ENCODE peak calls at places on chromosome 22, in five cellular contexts. Z is mesendoderm, D is H9, L is neuronal stem cell, G is mesenchymal stem cell. I is an unnamed sample.

GRCh38 chr22:45834241-45834640 is 142.7 kb downstream of the WNT7B start:
- DNase-seq in Z (no peak), D (no peak), L (no peak), G (no peak), I (no peak)

GRCh38 chr22:24416611-24417010 is 10.8 kb upstream of the ADORA2A start:
- DNase-seq in Z (no peak), D (no peak), L (no peak), G (no peak), I (no peak)

GRCh38 chr22:45843030-45843429 is 133.9 kb downstream of the WNT7B start:
- DNase-seq in Z (no peak), D (no peak), L (no peak), G (no peak), I (no peak)

GRCh38 chr22:35307892-35308291 is 8.2 kb downstream of the TOM1 start:
- DNase-seq in Z (no peak), D (no peak), L (no peak), G (no peak), I (no peak)

GRCh38 chr22:24801906-24802504 is 4.0 kb upstream of the SGSM1 start:
- DNase-seq in Z (no peak), D (no peak), L (no peak), G (no peak), I (no peak)

GRCh38 chr22:23315341-23315917 is 135.1 kb downstream of the BCR start:
- DNase-seq in Z (peak), D (peak), L (peak), G (peak), I (peak)

GRCh38 chr22:44012172-44012571 is 11.9 kb upstream of the PARVB start:
- DNase-seq in Z (no peak), D (no peak), L (no peak), G (no peak), I (no peak)

GRCh38 chr22:26552466-26552865 is 37.5 kb downstream of the TPST2 start:
- DNase-seq in Z (no peak), D (no peak), L (no peak), G (peak), I (peak)

GRCh38 chr22:17874231-17874630 is 100.0 kb upstream of the BID start:
- DNase-seq in Z (no peak), D (no peak), L (no peak), G (no peak), I (no peak)

GRCh38 chr22:31586137-31586920 is 75.7 kb downstream of the PISD start:
- DNase-seq in Z (no peak), D (no peak), L (no peak), G (peak), I (peak)

GRCh38 chr22:49524362-49524761 is 303.3 kb downstream of the BRD1 start:
- DNase-seq in Z (no peak), D (no peak), L (no peak), G (no peak), I (no peak)
- H3K4ac ChIP-seq in Z (no peak), D (no peak), L (no peak), G (no peak), I (no peak)

GRCh38 chr22:27827586-27828213 is 26.1 kb upstream of the MN1 start:
- DNase-seq in Z (no peak), D (no peak), L (no peak), G (no peak), I (no peak)
- H3K4ac ChIP-seq in Z (no peak), D (no peak), L (no peak), G (no peak), I (no peak)

DNA sequence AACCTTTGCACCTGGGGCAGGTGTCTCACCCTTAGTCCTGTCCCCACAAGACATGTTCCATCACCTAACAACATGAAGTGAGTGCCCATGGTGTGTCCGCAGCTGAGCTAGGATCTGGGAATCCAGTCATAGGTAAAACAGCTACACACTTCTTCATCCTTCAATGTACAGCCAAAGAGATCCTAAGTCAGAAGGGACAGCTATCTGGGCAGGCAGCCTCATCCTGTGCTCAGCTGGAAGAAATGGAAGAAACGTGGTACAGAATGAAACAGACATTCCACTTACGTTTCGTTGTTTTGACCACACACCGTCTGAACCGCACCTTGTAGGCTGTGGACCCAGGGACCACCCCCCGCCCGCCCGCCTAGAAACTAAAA is 30.8 kb downstream of the PDGFB start:
- DNase-seq in Z (no peak), D (no peak), L (no peak), G (no peak), I (no peak)
- H3K4ac ChIP-seq in Z (peak), D (no peak), L (peak), G (no peak), I (peak)

GRCh38 chr22:37924386-37925065 is 18.4 kb downstream of the MICALL1 start:
- DNase-seq in Z (no peak), D (no peak), L (no peak), G (no peak), I (no peak)
- H3K4ac ChIP-seq in Z (no peak), D (no peak), L (no peak), G (no peak), I (no peak)